ENCODE peak calls at places on chromosomes 12 and 14, in five cellular contexts. D is hepatocyte, G is mammary epithelial cell, E is GM23248, K is IMR-90. U is an unnamed sample.

GRCh38 chr14:65251213-65251612 is 148.9 kb upstream of the MAX start:
- DNase-seq in D (no peak), E (peak), G (peak), K (peak), U (no peak)

GRCh38 chr14:41986726-41987125 is 380.1 kb downstream of the LRFN5 start:
- DNase-seq in E (peak), G (peak), K (peak), D (no peak), U (peak)

GRCh38 chr12:103791350-103791920 is 49.6 kb downstream of the NT5DC3 start:
- DNase-seq in G (peak), D (no peak), K (no peak), E (no peak), U (no peak)

GRCh38 chr12:17097674-17098073 is 491.7 kb upstream of the LMO3 start:
- DNase-seq in G (no peak), K (peak), D (peak), E (no peak), U (no peak)

GRCh38 chr14:100662850-100663527 is 63.7 kb upstream of the DLK1 start:
- DNase-seq in E (peak), D (peak), K (peak), G (peak), U (peak)

GRCh38 chr12:51620448-51620847 is 29.4 kb downstream of the SCN8A start:
- DNase-seq in K (peak), E (peak), D (no peak), G (no peak), U (no peak)

GRCh38 chr14:98819867-98820206 is 452.2 kb downstream of the BCL11B start:
- DNase-seq in K (no peak), G (no peak), D (no peak), E (no peak), U (no peak)

GRCh38 chr12:86081798-86082197 is 174.4 kb downstream of the MGAT4C start:
- DNase-seq in G (no peak), K (no peak), D (no peak), E (no peak), U (no peak)

GRCh38 chr14:55127491-55127951 is 1.5 kb upstream of the LGALS3 start:
- DNase-seq in K (peak), E (peak), G (peak), D (peak), U (peak)

GRCh38 chr14:24710403-24711063 is 76.5 kb upstream of the GZMB start:
- DNase-seq in D (peak), E (peak), K (peak), G (peak), U (peak)

GRCh38 chr12:101042211-101042610 is 167.8 kb downstream of the SLC5A8 start:
- DNase-seq in D (no peak), K (no peak), G (no peak), E (no peak), U (no peak)

GRCh38 chr14:93944348-93945069 is 17.4 kb downstream of the FAM181A start:
- DNase-seq in G (no peak), K (no peak), D (no peak), E (no peak), U (no peak)

GRCh38 chr14:50022661-50023060 is 93.7 kb downstream of the VCPKMT start:
- DNase-seq in G (no peak), D (no peak), E (no peak), K (no peak), U (no peak)

GRCh38 chr14:36513451-36514277 is 6.4 kb downstream of the NKX2-1 start:
- DNase-seq in D (no peak), G (no peak), E (no peak), K (no peak), U (no peak)

GRCh38 chr12:50024804-50025186 is 499 bp downstream of the RACGAP1 start:
- DNase-seq in D (no peak), E (peak), K (no peak), G (peak), U (peak)

GRCh38 chr12:11758838-11759509 is 109.5 kb downstream of the ETV6 start:
- DNase-seq in G (no peak), K (peak), D (no peak), E (no peak), U (no peak)

GRCh38 chr12:25423355-25423754 is 129.7 kb downstream of the LMNTD1 start:
- DNase-seq in K (no peak), G (no peak), D (peak), E (no peak), U (no peak)

GRCh38 chr14:104081951-104082464 is 3.5 kb upstream of the ASPG start:
- DNase-seq in D (no peak), E (no peak), K (no peak), G (no peak), U (no peak)

GRCh38 chr14:73403181-73403752 is 55.1 kb downstream of the NUMB start:
- DNase-seq in D (no peak), E (no peak), K (no peak), G (no peak), U (no peak)

GRCh38 chr12:108663324-108664015 is 29.8 kb upstream of the SELPLG start:
- DNase-seq in E (no peak), K (no peak), D (no peak), G (no peak), U (no peak)

GRCh38 chr12:125491585-125491984 is 426.4 kb downstream of the AACS start:
- DNase-seq in E (no peak), D (no peak), G (no peak), K (no peak), U (no peak)

GRCh38 chr12:110585231-110585799 is 2.2 kb upstream of the PPTC7 start:
- DNase-seq in K (peak), G (peak), E (peak), D (peak), U (no peak)

GRCh38 chr14:64117671-64118402 is 176.3 kb downstream of the ESR2 start:
- DNase-seq in D (no peak), G (peak), K (peak), E (peak), U (no peak)

GRCh38 chr12:49098035-49098451 is 3.4 kb upstream of the DHH start:
- DNase-seq in G (no peak), E (peak), D (peak), K (peak), U (peak)

GRCh38 chr14:74909501-74909900 is 13.6 kb downstream of the RPS6KL1 start:
- DNase-seq in K (no peak), D (no peak), G (no peak), E (no peak), U (no peak)

GRCh38 chr12:109910969-109911348 is 10.9 kb downstream of the TCHP start:
- DNase-seq in D (peak), E (peak), K (peak), G (no peak), U (peak)

GRCh38 chr12:77751939-77752338 is 78.8 kb upstream of the NAV3 start:
- DNase-seq in G (no peak), D (no peak), K (no peak), E (no peak), U (no peak)

GRCh38 chr14:90487031-90487430 is 90.2 kb downstream of the CALM1 start:
- DNase-seq in D (no peak), G (no peak), E (no peak), K (no peak), U (no peak)

GRCh38 chr12:47729233-47729632 is 3.9 kb upstream of the ENDOU start:
- DNase-seq in G (peak), E (peak), D (no peak), K (peak), U (no peak)

GRCh38 chr12:122227341-122227740 is 1.5 kb upstream of the DIABLO start:
- DNase-seq in G (no peak), D (no peak), E (no peak), K (no peak), U (no peak)

GRCh38 chr14:55353686-55354467 is 57.8 kb downstream of the ATG14 start:
- DNase-seq in K (no peak), D (no peak), E (no peak), G (peak), U (no peak)

GRCh38 chr12:106106892-106107291 is 31.9 kb downstream of the NUAK1 start:
- DNase-seq in K (peak), D (peak), G (peak), E (peak), U (no peak)

GRCh38 chr12:14367097-14367661 is 1.7 kb downstream of the ATF7IP start:
- DNase-seq in G (peak), K (peak), E (peak), D (peak), U (peak)

GRCh38 chr14:89592961-89593360 is 175.9 kb upstream of the FOXN3 start:
- DNase-seq in E (no peak), G (no peak), K (no peak), D (no peak), U (no peak)

GRCh38 chr12:59429766-59430165 is 166.1 kb upstream of the SLC16A7 start:
- DNase-seq in K (peak), D (no peak), E (peak), G (no peak), U (no peak)

GRCh38 chr14:64671591-64671990 is 32.6 kb upstream of the PLEKHG3 start:
- DNase-seq in E (peak), G (peak), K (peak), D (peak), U (peak)

GRCh38 chr12:55073043-55074022 is 52.9 kb upstream of the OR9K2 start:
- DNase-seq in G (peak), E (peak), K (peak), D (peak), U (peak)

DNA sequence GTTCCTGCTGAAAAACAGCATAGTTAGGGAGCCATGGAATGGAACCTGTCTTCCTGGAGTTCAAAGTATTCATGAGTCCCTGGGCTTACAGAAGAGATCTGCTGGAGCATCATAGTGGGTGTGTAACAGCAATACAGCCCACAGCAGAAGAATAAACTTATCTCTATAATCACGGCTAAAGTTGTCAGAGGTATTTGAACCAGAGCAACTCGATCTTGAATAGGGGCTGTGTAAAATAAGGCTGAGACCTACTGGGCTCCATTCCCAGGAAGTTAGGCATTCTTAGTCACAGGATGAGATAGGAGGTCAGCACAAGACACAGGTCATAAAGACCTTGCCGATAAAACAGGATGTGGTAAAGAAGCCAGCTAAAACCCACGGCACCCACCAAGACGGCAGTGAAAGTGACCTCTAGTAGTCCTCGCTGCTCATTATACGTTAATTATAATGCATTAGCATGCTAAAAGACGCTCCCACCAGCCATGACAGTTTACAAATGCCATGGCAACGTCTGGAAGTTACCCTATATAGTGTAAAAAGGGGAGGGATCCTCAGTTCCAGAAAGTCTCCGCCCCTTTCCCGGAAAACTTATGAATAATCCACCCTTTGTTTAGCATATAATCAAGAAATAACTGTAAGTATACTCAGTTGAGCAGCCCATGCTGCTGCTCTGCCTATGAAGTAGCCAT is 223.4 kb downstream of the PCNX1 start:
- DNase-seq in E (peak), K (peak), G (peak), D (no peak), U (no peak)
- H2AFZ ChIP-seq in E (peak), K (peak), G (no peak), D (no peak), U (no peak)

DNA sequence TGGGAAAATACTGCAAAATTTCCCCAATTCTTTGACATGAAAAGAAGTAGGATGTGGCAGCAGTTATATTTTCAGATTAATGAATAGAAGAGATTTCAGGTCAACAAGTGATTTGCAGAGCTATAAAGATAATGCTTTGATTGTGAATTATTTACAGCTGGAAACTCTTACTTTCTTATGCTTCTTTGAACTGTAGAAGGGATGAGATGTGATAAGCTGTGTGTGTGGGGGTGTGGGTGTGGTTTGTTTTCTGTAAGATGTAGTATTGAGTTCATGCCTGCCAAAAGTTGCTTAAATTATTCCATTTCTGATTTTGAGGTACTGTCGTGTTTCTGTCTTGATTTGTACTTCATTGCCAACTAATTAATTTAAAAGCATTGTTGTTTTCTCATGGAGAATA is 22.7 kb downstream of the AEBP2 start:
- DNase-seq in G (no peak), K (no peak), D (no peak), E (peak), U (no peak)
- H3K4me3 ChIP-seq in G (no peak), K (no peak), D (no peak), E (no peak), U (no peak)

GRCh38 chr14:106044515-106044914 is 518.1 kb downstream of the TMEM121 start:
- DNase-seq in G (no peak), E (no peak), D (no peak), K (no peak), U (no peak)

GRCh38 chr14:106039400-106039799 is 513.0 kb downstream of the TMEM121 start:
- DNase-seq in K (no peak), D (no peak), G (no peak), E (no peak), U (peak)

DNA sequence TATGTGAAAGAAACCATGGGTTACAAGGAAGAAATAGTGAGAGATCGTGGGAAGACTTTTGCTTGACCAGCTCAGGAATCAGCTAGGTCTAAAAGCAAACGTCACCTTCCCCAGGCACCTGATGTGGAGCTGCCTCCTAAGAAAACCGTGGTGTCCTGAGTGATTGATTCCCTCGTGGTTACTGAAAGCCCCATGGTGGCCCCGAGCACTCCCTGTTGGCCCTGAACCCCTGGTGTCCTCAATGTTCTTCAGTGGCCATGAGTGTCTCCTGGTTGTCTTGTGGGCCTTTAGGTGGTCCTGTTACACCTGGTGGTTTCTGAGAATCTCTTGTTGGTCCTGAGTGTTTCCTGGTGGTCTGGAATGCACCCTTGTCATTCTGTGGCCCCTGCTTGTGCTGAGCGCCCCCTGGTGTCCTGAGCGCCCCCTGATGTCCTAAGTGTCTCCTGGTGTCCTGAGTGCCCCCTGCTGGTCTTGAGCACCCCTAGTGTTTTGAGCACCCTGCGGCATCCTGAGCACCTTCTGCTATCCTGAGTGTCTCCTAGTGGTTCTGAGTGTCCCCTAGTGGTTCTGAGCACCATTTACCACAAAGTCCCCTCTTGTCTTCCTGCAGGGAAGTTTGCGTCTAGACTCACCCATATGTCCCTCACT is 518.7 kb downstream of the TMEM121 start:
- DNase-seq in E (peak), D (no peak), K (no peak), G (no peak), U (peak)
- H3K4me2 ChIP-seq in E (no peak), D (no peak), K (no peak), G (no peak), U (no peak)

DNA sequence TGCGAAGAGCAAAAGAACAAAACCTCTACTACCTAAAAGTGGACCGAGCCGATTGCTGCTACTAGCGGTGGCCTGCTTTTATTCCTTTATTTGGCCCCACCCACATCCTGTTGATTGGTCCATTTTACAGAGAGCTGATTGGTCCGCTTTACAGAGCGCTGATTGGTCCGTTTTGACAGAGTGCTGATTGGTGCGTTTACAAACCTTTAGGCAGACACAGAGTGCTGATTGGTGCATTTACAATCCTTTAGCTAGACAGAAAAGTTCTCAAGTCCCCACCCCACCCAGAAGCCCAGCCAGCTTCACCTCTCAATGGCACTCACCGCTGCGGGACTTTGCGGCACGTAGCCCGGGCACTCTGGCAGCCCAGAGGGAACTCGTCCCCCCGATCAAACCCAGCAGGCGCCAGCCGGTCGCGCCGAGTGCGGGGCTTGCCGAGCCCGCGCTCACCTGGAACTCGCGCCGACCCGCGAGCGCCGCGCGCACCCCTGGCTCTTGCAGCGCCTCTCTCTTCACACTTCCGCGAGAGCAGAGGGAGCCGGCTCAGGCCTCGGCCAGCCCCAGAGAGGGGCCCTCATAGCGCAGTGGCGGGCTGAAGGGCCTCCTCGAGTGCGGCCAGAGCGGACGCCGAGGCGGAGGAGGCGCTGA is 8.7 kb upstream of the FGD4 start:
- DNase-seq in E (peak), G (no peak), K (no peak), D (no peak), U (no peak)
- H2AFZ ChIP-seq in E (peak), G (peak), K (peak), D (no peak), U (no peak)

GRCh38 chr14:30369531-30370180 is 189.3 kb upstream of the G2E3 start:
- DNase-seq in G (no peak), D (no peak), E (no peak), K (no peak), U (no peak)
- H3K4me3 ChIP-seq in G (no peak), D (no peak), E (no peak), K (no peak), U (no peak)

DNA sequence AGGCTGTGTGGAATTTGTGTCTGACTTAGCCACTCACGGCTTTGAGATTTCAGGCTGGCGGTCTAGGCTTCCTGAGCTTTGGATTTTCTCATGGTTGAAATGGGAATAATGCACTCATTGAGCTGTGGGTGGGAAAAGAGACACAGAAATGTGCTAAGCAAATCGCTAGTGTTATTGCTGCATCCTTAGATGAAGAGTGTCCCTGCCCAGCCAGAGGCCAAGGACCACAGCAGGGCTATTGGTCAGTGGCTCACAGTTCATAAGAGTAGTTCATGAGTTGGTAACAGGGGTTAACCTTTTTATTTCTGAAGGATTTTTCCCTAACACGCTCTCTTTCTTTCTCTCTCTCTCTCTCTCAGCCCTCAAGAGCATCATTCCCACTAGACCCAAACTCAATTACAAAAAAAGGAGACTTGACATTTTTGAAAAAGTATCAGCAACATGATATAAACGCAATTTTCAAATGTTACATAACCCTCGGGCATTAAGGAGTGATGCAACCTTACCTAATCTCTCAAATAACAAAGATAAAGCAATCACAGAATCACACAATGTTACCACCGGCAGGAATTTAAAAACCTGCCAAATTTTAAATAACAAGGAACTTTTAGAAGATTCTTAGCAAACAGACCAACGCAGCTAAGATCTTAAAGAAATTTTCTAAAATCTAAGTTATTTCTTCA is 36.7 kb upstream of the RMST start:
- DNase-seq in E (no peak), K (no peak), D (no peak), G (no peak), U (no peak)
- H3K4me2 ChIP-seq in E (no peak), K (no peak), D (no peak), G (no peak), U (no peak)

GRCh38 chr14:68981124-68981523 is 2.0 kb upstream of the ACTN1 start:
- DNase-seq in E (no peak), K (no peak), G (no peak), D (no peak), U (no peak)
- H2AFZ ChIP-seq in E (peak), K (peak), G (no peak), D (no peak), U (no peak)

GRCh38 chr12:71594214-71594948 is 69.3 kb downstream of the ZFC3H1 start:
- DNase-seq in K (no peak), D (peak), G (no peak), E (peak), U (no peak)
- H3K4me3 ChIP-seq in K (no peak), D (no peak), G (no peak), E (peak), U (no peak)